ENCODE peak calls at places on chromosome 16, in seven cellular contexts. D is MCF 10A, K is NCI-H2171 treated with DMSO at 0.1 percent for 48 hours, J is EL, N is globus pallidus, E is ascending aorta, O is HCT116. X is an unnamed sample.

GRCh38 chr16:58114827-58115825 is 14.1 kb downstream of the CFAP20 start:
- DNase-seq in K (no peak), N (no peak), O (no peak), E (no peak), D (no peak), J (no peak), X (no peak)

GRCh38 chr16:73730496-73731090 is 566.0 kb upstream of the PSMD7 start:
- DNase-seq in J (no peak), O (no peak), N (no peak), D (no peak), E (no peak), K (no peak), X (no peak)

GRCh38 chr16:87152221-87152755 is 164.9 kb downstream of the C16orf95 start:
- DNase-seq in E (no peak), J (no peak), D (no peak), N (no peak), O (no peak), K (no peak), X (no peak)

GRCh38 chr16:87927195-87927562 is 9.2 kb downstream of the CA5A start:
- DNase-seq in E (no peak), O (no peak), D (no peak), K (peak; percentile 18), J (no peak), N (no peak), X (no peak)

GRCh38 chr16:4489030-4489429 is 12.8 kb downstream of the HMOX2 start:
- DNase-seq in D (no peak), O (no peak), N (no peak), K (no peak), E (no peak), J (peak; percentile 84), X (no peak)

GRCh38 chr16:67169642-67170167 is 633 bp upstream of the NOL3 start:
- DNase-seq in E (no peak), N (no peak), D (no peak), K (peak; percentile 35), O (no peak), J (peak; percentile 42), X (no peak)

GRCh38 chr16:4892356-4893102 is 44.4 kb downstream of the PPL start:
- DNase-seq in K (no peak), N (no peak), E (no peak), J (peak; percentile 23), D (no peak), O (no peak), X (no peak)

GRCh38 chr16:12166271-12166670 is 189.7 kb downstream of the SNX29 start:
- DNase-seq in K (no peak), N (no peak), D (no peak), O (no peak), E (no peak), J (no peak), X (no peak)

GRCh38 chr16:65214196-65214595 is 92.3 kb upstream of the CDH11 start:
- DNase-seq in O (no peak), J (peak; percentile 5), D (peak; percentile 26), K (no peak), N (no peak), E (no peak), X (no peak)

GRCh38 chr16:75320435-75320834 is 69.0 kb upstream of the BCAR1 start:
- DNase-seq in K (no peak), E (no peak), N (peak; percentile 92), O (no peak), D (peak; percentile 10), J (no peak), X (no peak)

GRCh38 chr16:74623214-74623842 is 16.4 kb upstream of the GLG1 start:
- DNase-seq in K (peak; percentile 34), O (no peak), J (peak; percentile 43), E (no peak), D (peak; percentile 60), N (peak; percentile 59), X (no peak)

GRCh38 chr16:77767211-77767610 is 21.2 kb upstream of the VAT1L start:
- DNase-seq in K (no peak), O (no peak), J (no peak), E (no peak), N (no peak), D (peak; percentile 45), X (no peak)

GRCh38 chr16:89170346-89171215 is 967 bp upstream of the CDH15 start:
- DNase-seq in N (no peak), J (no peak), K (peak; percentile 87), O (peak; percentile 57), D (peak; percentile 46), E (no peak), X (no peak)

GRCh38 chr16:51343411-51343810 is 192.3 kb upstream of the SALL1 start:
- DNase-seq in D (no peak), K (no peak), O (no peak), J (no peak), E (no peak), N (no peak), X (no peak)

GRCh38 chr16:2829501-2830354 is at the start of gene ZG16B:
- DNase-seq in O (no peak), J (no peak), K (no peak), D (peak; percentile 24), E (no peak), N (no peak), X (no peak)

GRCh38 chr16:50167603-50168002 is 14.5 kb downstream of the TENT4B start:
- DNase-seq in O (no peak), J (no peak), K (no peak), N (no peak), E (no peak), D (no peak), X (no peak)

GRCh38 chr16:86387461-86388440 is 122.6 kb upstream of the FOXF1 start:
- DNase-seq in E (no peak), O (peak; percentile 63), K (no peak), J (peak; percentile 99), D (peak; percentile 75), N (no peak), X (no peak)

GRCh38 chr16:31513126-31513525 is 4.9 kb upstream of the RUSF1 start:
- DNase-seq in D (peak; percentile 47), K (no peak), E (no peak), O (no peak), J (peak; percentile 91), N (no peak), X (no peak)

GRCh38 chr16:20901441-20902112 is 1.0 kb downstream of the LYRM1 start:
- DNase-seq in E (no peak), D (peak; percentile 59), K (peak; percentile 31), J (peak; percentile 57), N (peak; percentile 60), O (no peak), X (peak; percentile 8)

GRCh38 chr16:31476305-31477219 is 4.6 kb downstream of the TGFB1I1 start:
- DNase-seq in O (no peak), E (no peak), D (no peak), J (no peak), N (peak; percentile 40), K (no peak), X (peak; percentile 77)

GRCh38 chr16:87129771-87130170 is 187.4 kb downstream of the C16orf95 start:
- DNase-seq in J (peak; percentile 80), O (peak; percentile 29), D (peak; percentile 61), N (no peak), K (no peak), E (no peak), X (no peak)

GRCh38 chr16:1734816-1735215 is 28.8 kb downstream of the MAPK8IP3 start:
- DNase-seq in J (no peak), N (no peak), O (no peak), K (no peak), D (no peak), E (no peak), X (no peak)

GRCh38 chr16:398551-399277 is 1.7 kb downstream of the NME4 start:
- DNase-seq in N (no peak), J (no peak), O (no peak), D (no peak), E (no peak), K (no peak), X (no peak)

GRCh38 chr16:28181557-28181914 is 30.2 kb downstream of the XPO6 start:
- DNase-seq in O (peak; percentile 51), K (no peak), E (no peak), J (peak; percentile 97), N (no peak), D (peak; percentile 94), X (no peak)

GRCh38 chr16:75288181-75288580 is 36.8 kb upstream of the BCAR1 start:
- DNase-seq in E (no peak), D (no peak), K (no peak), N (no peak), O (no peak), J (no peak), X (no peak)

GRCh38 chr16:88456356-88457292 is 3.5 kb downstream of the ZFPM1 start:
- DNase-seq in N (no peak), O (no peak), E (no peak), J (no peak), D (no peak), K (peak; percentile 48), X (peak; percentile 57)

GRCh38 chr16:82936941-82937551 is 310.3 kb downstream of the CDH13 start:
- DNase-seq in K (no peak), D (peak; percentile 66), J (peak; percentile 45), N (no peak), E (no peak), O (no peak), X (no peak)

GRCh38 chr16:84518804-84519341 is 14.4 kb upstream of the MEAK7 start:
- DNase-seq in D (no peak), E (no peak), J (no peak), O (no peak), N (no peak), K (peak; percentile 71), X (peak; percentile 46)

GRCh38 chr16:57544129-57544653 is 1.7 kb downstream of the ADGRG5 start:
- DNase-seq in N (peak; percentile 38), O (no peak), J (no peak), E (no peak), D (no peak), K (no peak), X (no peak)

GRCh38 chr16:3580271-3580670 is 3.1 kb upstream of the NLRC3 start:
- DNase-seq in O (no peak), N (no peak), K (no peak), J (no peak), E (no peak), D (no peak), X (no peak)

GRCh38 chr16:19109288-19109664 is 4.5 kb upstream of the ITPRIPL2 start:
- DNase-seq in E (no peak), O (no peak), D (no peak), K (no peak), N (no peak), J (no peak), X (no peak)

GRCh38 chr16:23597003-23597756 is 1.1 kb upstream of the NDUFAB1 start:
- DNase-seq in D (peak; percentile 44), E (no peak), O (peak; percentile 50), J (peak; percentile 30), N (peak; percentile 10), K (peak; percentile 5), X (no peak)

GRCh38 chr16:28977703-28978641 is 3.4 kb downstream of the SPNS1 start:
- DNase-seq in E (no peak), K (peak; percentile 24), J (no peak), O (no peak), N (no peak), D (peak; percentile 27), X (no peak)

GRCh38 chr16:13100970-13101369 is 199.6 kb downstream of the SHISA9 start:
- DNase-seq in E (no peak), J (no peak), D (no peak), K (no peak), O (no peak), N (no peak), X (no peak)

GRCh38 chr16:8173111-8173644 is 417.1 kb downstream of the TMEM114 start:
- DNase-seq in O (peak; percentile 23), N (peak; percentile 69), J (peak; percentile 3), D (peak; percentile 0), K (peak; percentile 46), E (no peak), X (no peak)

GRCh38 chr16:14501331-14502255 is 128.5 kb downstream of the PARN start:
- DNase-seq in D (peak; percentile 96), O (peak; percentile 67), J (peak; percentile 92), E (peak; percentile 66), N (peak; percentile 85), K (peak; percentile 93), X (no peak)

GRCh38 chr16:83356266-83356665 is 451.5 kb upstream of the HSBP1 start:
- DNase-seq in D (peak; percentile 77), E (no peak), O (peak; percentile 29), N (peak; percentile 55), J (peak; percentile 56), K (peak; percentile 46), X (no peak)